ENCODE peak calls at places on chromosomes 12 and 14, in four cellular contexts. One of them, this sample, is unnamed.

GRCh38 chr14:104371917-104372316 is 207.6 kb upstream of the C14orf180 start:
- DNase-seq in breast epithelium: no peak
- DNase-seq in EH: no peak
- DNase-seq in aorta: no peak
- DNase-seq in this sample: no peak

GRCh38 chr12:124870515-124870914 is 6.9 kb upstream of the SCARB1 start:
- DNase-seq in breast epithelium: no peak
- DNase-seq in EH: no peak
- DNase-seq in aorta: no peak
- DNase-seq in this sample: no peak

GRCh38 chr12:99130808-99131538 is 485.9 kb downstream of the APAF1 start:
- DNase-seq in breast epithelium: no peak
- DNase-seq in EH: no peak
- DNase-seq in aorta: no peak
- DNase-seq in this sample: no peak

GRCh38 chr14:99946652-99947489 is 118.4 kb upstream of the EVL start:
- DNase-seq in breast epithelium: no peak
- DNase-seq in EH: peak; percentile 29
- DNase-seq in aorta: no peak
- DNase-seq in this sample: no peak

GRCh38 chr12:75722714-75723200 is 211.3 kb upstream of the KRR1 start:
- DNase-seq in breast epithelium: peak; percentile 77
- DNase-seq in EH: peak; percentile 91
- DNase-seq in aorta: no peak
- DNase-seq in this sample: no peak

GRCh38 chr12:6647083-6647604 is at the start of gene ACRBP:
- DNase-seq in breast epithelium: peak; percentile 79
- DNase-seq in EH: peak; percentile 76
- DNase-seq in aorta: peak; percentile 93
- DNase-seq in this sample: peak; percentile 85

GRCh38 chr12:64273527-64274403 is 51.7 kb upstream of the KICS2 start:
- DNase-seq in breast epithelium: no peak
- DNase-seq in EH: peak; percentile 10
- DNase-seq in aorta: no peak
- DNase-seq in this sample: no peak

GRCh38 chr14:39398382-39398781 is 33.9 kb downstream of the FBXO33 start:
- DNase-seq in breast epithelium: no peak
- DNase-seq in EH: no peak
- DNase-seq in aorta: no peak
- DNase-seq in this sample: no peak

GRCh38 chr12:124720687-124721500 is 142.8 kb downstream of the SCARB1 start:
- DNase-seq in breast epithelium: peak; percentile 77
- DNase-seq in EH: peak; percentile 87
- DNase-seq in aorta: no peak
- DNase-seq in this sample: no peak

GRCh38 chr12:115611477-115611876 is 666.0 kb downstream of the MED13L start:
- DNase-seq in breast epithelium: no peak
- DNase-seq in EH: no peak
- DNase-seq in aorta: no peak
- DNase-seq in this sample: no peak

GRCh38 chr12:45246202-45246601 is 30.3 kb downstream of the ANO6 start:
- DNase-seq in breast epithelium: no peak
- DNase-seq in EH: no peak
- DNase-seq in aorta: no peak
- DNase-seq in this sample: no peak

GRCh38 chr12:70756118-70756517 is 118.9 kb upstream of the PTPRB start:
- DNase-seq in breast epithelium: no peak
- DNase-seq in EH: peak; percentile 45
- DNase-seq in aorta: no peak
- DNase-seq in this sample: no peak

GRCh38 chr12:37672655-37673260 is 643.8 kb upstream of the ALG10B start:
- DNase-seq in breast epithelium: no peak
- DNase-seq in EH: no peak
- DNase-seq in aorta: no peak
- DNase-seq in this sample: no peak

GRCh38 chr14:35821546-35822411 is 4.4 kb upstream of the BRMS1L start:
- DNase-seq in breast epithelium: no peak
- DNase-seq in EH: peak; percentile 53
- DNase-seq in aorta: no peak
- DNase-seq in this sample: no peak

GRCh38 chr14:92922883-92923743 is at the start of gene CHGA:
- DNase-seq in breast epithelium: no peak
- DNase-seq in EH: peak; percentile 54
- DNase-seq in aorta: peak; percentile 88
- DNase-seq in this sample: no peak

GRCh38 chr14:65281991-65282908 is 130.3 kb upstream of the FUT8 start:
- DNase-seq in breast epithelium: no peak
- DNase-seq in EH: peak; percentile 93
- DNase-seq in aorta: no peak
- DNase-seq in this sample: no peak

GRCh38 chr12:42469355-42470006 is 120.1 kb downstream of the PRICKLE1 start:
- DNase-seq in breast epithelium: no peak
- DNase-seq in EH: no peak
- DNase-seq in aorta: no peak
- DNase-seq in this sample: no peak

GRCh38 chr14:76091036-76091435 is 60.7 kb upstream of the GPATCH2L start:
- DNase-seq in breast epithelium: peak; percentile 30
- DNase-seq in EH: peak; percentile 47
- DNase-seq in aorta: no peak
- DNase-seq in this sample: peak; percentile 91

GRCh38 chr14:30385925-30386324 is 173.0 kb upstream of the G2E3 start:
- DNase-seq in breast epithelium: no peak
- DNase-seq in EH: no peak
- DNase-seq in aorta: no peak
- DNase-seq in this sample: no peak

GRCh38 chr12:122873540-122873939 is 22.4 kb downstream of the VPS37B start:
- DNase-seq in breast epithelium: no peak
- DNase-seq in EH: no peak
- DNase-seq in aorta: peak; percentile 46
- DNase-seq in this sample: peak; percentile 59

GRCh38 chr12:99804715-99805114 is 157.2 kb downstream of the GARIN6 start:
- DNase-seq in breast epithelium: no peak
- DNase-seq in EH: no peak
- DNase-seq in aorta: no peak
- DNase-seq in this sample: no peak

GRCh38 chr12:118288174-118288573 is 84.5 kb downstream of the TAOK3 start:
- DNase-seq in breast epithelium: no peak
- DNase-seq in EH: no peak
- DNase-seq in aorta: no peak
- DNase-seq in this sample: no peak

This sample was measured in suprapubic skin.